ENCODE peak calls at places on chromosome 2, in nine cellular contexts. One of them, this sample, is unnamed.

GRCh38 chr2:203763425-203764272 is 57.2 kb downstream of the CD28 start:
- DNase-seq in MCF 10A: no peak
- DNase-seq in activated CD4-positive, CD25-positive, alpha-beta regulatory T cell: no peak
- DNase-seq in RKO: no peak
- DNase-seq in endothelial cell of umbilical vein: no peak
- DNase-seq in non-pigmented ciliary epithelial cell: no peak
- DNase-seq in stimulated activated naive CD4-positive, alpha-beta T cell: no peak
- DNase-seq in HEK293T: no peak
- DNase-seq in GM20000: no peak
- DNase-seq in this sample: no peak

GRCh38 chr2:178521304-178522150 is 41.3 kb downstream of the PLEKHA3 start:
- DNase-seq in HEK293T: no peak
- DNase-seq in GM20000: no peak
- DNase-seq in endothelial cell of umbilical vein: no peak
- DNase-seq in RKO: no peak
- DNase-seq in stimulated activated naive CD4-positive, alpha-beta T cell: no peak
- DNase-seq in MCF 10A: no peak
- DNase-seq in activated CD4-positive, CD25-positive, alpha-beta regulatory T cell: no peak
- DNase-seq in non-pigmented ciliary epithelial cell: no peak
- DNase-seq in this sample: no peak

GRCh38 chr2:15640291-15640711 is 48.6 kb downstream of the DDX1 start:
- DNase-seq in endothelial cell of umbilical vein: peak
- DNase-seq in GM20000: no peak
- DNase-seq in activated CD4-positive, CD25-positive, alpha-beta regulatory T cell: no peak
- DNase-seq in stimulated activated naive CD4-positive, alpha-beta T cell: no peak
- DNase-seq in HEK293T: no peak
- DNase-seq in MCF 10A: peak
- DNase-seq in non-pigmented ciliary epithelial cell: peak
- DNase-seq in RKO: no peak
- DNase-seq in this sample: no peak

GRCh38 chr2:51921076-51921475 is 889.1 kb upstream of the NRXN1 start:
- DNase-seq in activated CD4-positive, CD25-positive, alpha-beta regulatory T cell: no peak
- DNase-seq in RKO: no peak
- DNase-seq in HEK293T: no peak
- DNase-seq in non-pigmented ciliary epithelial cell: no peak
- DNase-seq in stimulated activated naive CD4-positive, alpha-beta T cell: no peak
- DNase-seq in MCF 10A: no peak
- DNase-seq in endothelial cell of umbilical vein: no peak
- DNase-seq in GM20000: no peak
- DNase-seq in this sample: no peak

GRCh38 chr2:8525582-8526402 is 156.1 kb upstream of the ID2 start:
- DNase-seq in HEK293T: peak
- DNase-seq in activated CD4-positive, CD25-positive, alpha-beta regulatory T cell: no peak
- DNase-seq in RKO: no peak
- DNase-seq in non-pigmented ciliary epithelial cell: no peak
- DNase-seq in GM20000: peak
- DNase-seq in stimulated activated naive CD4-positive, alpha-beta T cell: no peak
- DNase-seq in endothelial cell of umbilical vein: no peak
- DNase-seq in MCF 10A: peak
- DNase-seq in this sample: no peak

GRCh38 chr2:229270551-229271410 is at the start of gene PID1:
- DNase-seq in MCF 10A: peak
- DNase-seq in activated CD4-positive, CD25-positive, alpha-beta regulatory T cell: no peak
- DNase-seq in RKO: no peak
- DNase-seq in HEK293T: peak
- DNase-seq in non-pigmented ciliary epithelial cell: no peak
- DNase-seq in GM20000: no peak
- DNase-seq in stimulated activated naive CD4-positive, alpha-beta T cell: no peak
- DNase-seq in endothelial cell of umbilical vein: no peak
- DNase-seq in this sample: no peak

GRCh38 chr2:20067992-20068727 is 16.7 kb upstream of the LAPTM4A start:
- DNase-seq in non-pigmented ciliary epithelial cell: no peak
- DNase-seq in MCF 10A: peak
- DNase-seq in RKO: peak
- DNase-seq in endothelial cell of umbilical vein: peak
- DNase-seq in stimulated activated naive CD4-positive, alpha-beta T cell: no peak
- DNase-seq in GM20000: no peak
- DNase-seq in HEK293T: no peak
- DNase-seq in activated CD4-positive, CD25-positive, alpha-beta regulatory T cell: no peak
- DNase-seq in this sample: no peak

GRCh38 chr2:52034706-52035105 is 1002.8 kb upstream of the NRXN1 start:
- DNase-seq in non-pigmented ciliary epithelial cell: no peak
- DNase-seq in stimulated activated naive CD4-positive, alpha-beta T cell: no peak
- DNase-seq in activated CD4-positive, CD25-positive, alpha-beta regulatory T cell: no peak
- DNase-seq in HEK293T: no peak
- DNase-seq in MCF 10A: no peak
- DNase-seq in endothelial cell of umbilical vein: no peak
- DNase-seq in RKO: no peak
- DNase-seq in GM20000: no peak
- DNase-seq in this sample: no peak

GRCh38 chr2:102540882-102541281 is 67.9 kb downstream of the SLC9A4 start:
- DNase-seq in activated CD4-positive, CD25-positive, alpha-beta regulatory T cell: no peak
- DNase-seq in MCF 10A: no peak
- DNase-seq in stimulated activated naive CD4-positive, alpha-beta T cell: no peak
- DNase-seq in HEK293T: no peak
- DNase-seq in RKO: no peak
- DNase-seq in GM20000: no peak
- DNase-seq in endothelial cell of umbilical vein: no peak
- DNase-seq in non-pigmented ciliary epithelial cell: no peak
- DNase-seq in this sample: no peak

GRCh38 chr2:140442319-140442718 is 1662.1 kb upstream of the NXPH2 start:
- DNase-seq in GM20000: no peak
- DNase-seq in RKO: peak
- DNase-seq in endothelial cell of umbilical vein: no peak
- DNase-seq in MCF 10A: no peak
- DNase-seq in HEK293T: peak
- DNase-seq in stimulated activated naive CD4-positive, alpha-beta T cell: no peak
- DNase-seq in non-pigmented ciliary epithelial cell: no peak
- DNase-seq in activated CD4-positive, CD25-positive, alpha-beta regulatory T cell: no peak
- DNase-seq in this sample: no peak